ENCODE peak calls at places on chromosomes 3 and 15, in eight cellular contexts. O, K, T, N, D, A, W and S are unnamed samples.

GRCh38 chr15:67850336-67850735 is 10.5 kb upstream of the RNU6-1 start:
- DNase-seq in O (no peak), K (no peak), T (no peak), N (no peak), D (no peak), A (no peak), W (no peak), S (no peak)

GRCh38 chr3:181488536-181488935 is 223.2 kb upstream of the SOX2 start:
- DNase-seq in O (no peak), K (no peak), T (no peak), N (peak; percentile 75), D (no peak), A (no peak), W (no peak), S (no peak)

GRCh38 chr15:99440551-99441426 is 125.0 kb upstream of the MEF2A start:
- DNase-seq in O (no peak), K (no peak), T (no peak), N (no peak), D (peak; percentile 6), A (no peak), W (no peak), S (no peak)

GRCh38 chr15:74786659-74787165 is 4.8 kb downstream of the CSK start:
- DNase-seq in O (peak; percentile 77), K (no peak), T (no peak), N (no peak), D (no peak), A (no peak), W (no peak), S (no peak)

GRCh38 chr3:129036234-129037092 is 24.1 kb upstream of the GP9 start:
- DNase-seq in O (peak; percentile 7), K (no peak), T (no peak), N (no peak), D (no peak), A (no peak), W (no peak), S (no peak)

GRCh38 chr3:43224405-43225073 is 61.8 kb upstream of the SNRK start:
- DNase-seq in O (no peak), K (no peak), T (no peak), N (no peak), D (no peak), A (no peak), W (no peak), S (no peak)

GRCh38 chr3:158532099-158532734 is 38.8 kb upstream of the MLF1 start:
- DNase-seq in O (no peak), K (peak; percentile 7), T (peak; percentile 34), N (peak; percentile 40), D (no peak), A (no peak), W (peak; percentile 16), S (peak; percentile 3)

GRCh38 chr3:11447584-11448200 is 175.5 kb downstream of the ATG7 start:
- DNase-seq in O (no peak), K (no peak), T (no peak), N (no peak), D (no peak), A (no peak), W (no peak), S (no peak)

GRCh38 chr15:75195122-75195765 is 6.4 kb upstream of the C15orf39 start:
- DNase-seq in O (no peak), K (no peak), T (peak; percentile 25), N (peak; percentile 36), D (peak; percentile 63), A (no peak), W (peak; percentile 91), S (peak; percentile 79)

GRCh38 chr15:74272812-74273211 is 36.7 kb downstream of the CCDC33 start:
- DNase-seq in O (no peak), K (no peak), T (no peak), N (no peak), D (no peak), A (no peak), W (no peak), S (no peak)

GRCh38 chr3:152524198-152525140 is 255.7 kb downstream of the MBNL1 start:
- DNase-seq in O (no peak), K (peak; percentile 4), T (peak; percentile 27), N (peak; percentile 52), D (peak; percentile 9), A (no peak), W (peak; percentile 65), S (peak; percentile 44)

GRCh38 chr3:9398715-9399708 is 1.6 kb downstream of the SETD5 start:
- DNase-seq in O (no peak), K (no peak), T (no peak), N (no peak), D (no peak), A (no peak), W (no peak), S (no peak)

GRCh38 chr3:131543714-131544113 is 40.9 kb upstream of the MRPL3 start:
- DNase-seq in O (peak; percentile 87), K (peak; percentile 53), T (no peak), N (peak; percentile 2), D (no peak), A (no peak), W (no peak), S (no peak)

GRCh38 chr3:195001961-195002861 is 268.7 kb downstream of the XXYLT1 start:
- DNase-seq in O (peak; percentile 79), K (no peak), T (peak; percentile 95), N (no peak), D (peak; percentile 87), A (no peak), W (peak; percentile 97), S (peak; percentile 46)

GRCh38 chr3:172096881-172097420 is 57.6 kb downstream of the FNDC3B start:
- DNase-seq in O (no peak), K (peak; percentile 50), T (no peak), N (no peak), D (no peak), A (no peak), W (no peak), S (no peak)

GRCh38 chr15:40763801-40764765 is at the start of gene GCHFR:
- DNase-seq in O (peak; percentile 80), K (no peak), T (no peak), N (no peak), D (peak; percentile 28), A (peak; percentile 41), W (no peak), S (peak; percentile 82)

GRCh38 chr3:27590437-27591320 is 106.5 kb upstream of the SLC4A7 start:
- DNase-seq in O (no peak), K (no peak), T (no peak), N (peak; percentile 49), D (no peak), A (no peak), W (no peak), S (no peak)

GRCh38 chr3:32569540-32570425 is 875 bp downstream of the DYNC1LI1 start:
- DNase-seq in O (peak; percentile 70), K (no peak), T (no peak), N (peak; percentile 52), D (peak; percentile 12), A (peak; percentile 7), W (peak; percentile 48), S (peak; percentile 85)

GRCh38 chr3:57026918-57027317 is 33.5 kb upstream of the SPATA12 start:
- DNase-seq in O (no peak), K (no peak), T (no peak), N (no peak), D (no peak), A (no peak), W (no peak), S (no peak)

GRCh38 chr3:11846281-11847034 is at the start of gene TAMM41:
- DNase-seq in O (peak; percentile 95), K (peak; percentile 59), T (peak; percentile 53), N (peak; percentile 89), D (peak; percentile 63), A (peak; percentile 63), W (peak; percentile 81), S (peak; percentile 83)

GRCh38 chr3:12180218-12180617 is 21.5 kb upstream of the TIMP4 start:
- DNase-seq in O (peak; percentile 60), K (no peak), T (no peak), N (no peak), D (no peak), A (no peak), W (no peak), S (no peak)

GRCh38 chr3:65350786-65351476 is 663.1 kb upstream of the ADAMTS9 start:
- DNase-seq in O (no peak), K (no peak), T (no peak), N (no peak), D (no peak), A (no peak), W (no peak), S (no peak)

GRCh38 chr15:45550436-45550835 is 27.9 kb upstream of the SLC30A4 start:
- DNase-seq in O (no peak), K (peak; percentile 31), T (no peak), N (no peak), D (no peak), A (no peak), W (no peak), S (no peak)

GRCh38 chr3:53844262-53845102 is 1.7 kb downstream of the CHDH start:
- DNase-seq in O (no peak), K (no peak), T (no peak), N (peak; percentile 57), D (no peak), A (no peak), W (no peak), S (no peak)

GRCh38 chr3:176633511-176633910 is 563.8 kb downstream of the TBL1XR1 start:
- DNase-seq in O (no peak), K (no peak), T (no peak), N (no peak), D (no peak), A (no peak), W (no peak), S (peak; percentile 12)

GRCh38 chr3:38346584-38347410 is at the start of gene XYLB:
- DNase-seq in O (peak; percentile 91), K (no peak), T (no peak), N (peak; percentile 78), D (peak; percentile 1), A (peak; percentile 62), W (peak; percentile 74), S (peak; percentile 89)

GRCh38 chr3:141235661-141236171 is 4.1 kb downstream of the PXYLP1 start:
- DNase-seq in O (no peak), K (no peak), T (no peak), N (no peak), D (no peak), A (no peak), W (no peak), S (no peak)

GRCh38 chr15:61755461-61755860 is 304.8 kb downstream of the VPS13C start:
- DNase-seq in O (no peak), K (no peak), T (no peak), N (no peak), D (no peak), A (no peak), W (no peak), S (no peak)

GRCh38 chr3:39196034-39196433 is 3.6 kb upstream of the XIRP1 start:
- DNase-seq in O (no peak), K (no peak), T (no peak), N (no peak), D (no peak), A (no peak), W (no peak), S (no peak)

GRCh38 chr3:9676780-9677179 is 26.9 kb upstream of the CPNE9 start:
- DNase-seq in O (no peak), K (no peak), T (no peak), N (no peak), D (no peak), A (no peak), W (no peak), S (no peak)